ENCODE peak calls at places on chromosomes 7 and 10, in seven cellular contexts. H is stimulated activated CD8-positive, alpha-beta memory T cell treated with anti-CD3 and anti-CD28 coated beads, Interleukin-2, amount 100 ng/mL, for 48 hours; C is M059J; Z is activated effector memory CD4-positive, alpha-beta T cell treated with anti-CD3 and anti-CD28 coated beads, Interleukin-2, amount 50 U/mL, for 16 hours; A is stimulated activated CD4-positive, alpha-beta T cell treated with anti-CD3 and anti-CD28 coated beads, Interleukin-2, amount 100 ng/mL, for 48 hours; G is epithelial cell of esophagus; E is activated CD4-positive, alpha-beta T cell treated with anti-CD3 and anti-CD28 coated beads, Interleukin-2, amount 50 U/mL, for 48 hours. Q is an unnamed sample.

GRCh38 chr7:1520574-1521234 is 9.8 kb upstream of the MAFK start:
- DNase-seq in H (no peak), C (peak), Z (no peak), A (no peak), G (peak), E (no peak), Q (peak)

GRCh38 chr7:91112902-91113321 is 151.3 kb upstream of the FZD1 start:
- DNase-seq in H (no peak), C (no peak), Z (no peak), A (no peak), G (peak), E (no peak), Q (no peak)

GRCh38 chr10:71006497-71006896 is 118.1 kb upstream of the PCBD1 start:
- DNase-seq in H (no peak), C (no peak), Z (no peak), A (no peak), G (no peak), E (no peak), Q (no peak)

GRCh38 chr10:123781324-123781900 is 110.2 kb downstream of the CPXM2 start:
- DNase-seq in H (no peak), C (no peak), Z (no peak), A (no peak), G (no peak), E (no peak), Q (no peak)

GRCh38 chr7:136911362-136911761 is 42.9 kb downstream of the CHRM2 start:
- DNase-seq in H (no peak), C (peak), Z (no peak), A (no peak), G (peak), E (no peak), Q (peak)

GRCh38 chr10:99908512-99908911 is 101.2 kb downstream of the DNMBP start:
- DNase-seq in H (no peak), C (peak), Z (no peak), A (no peak), G (peak), E (no peak), Q (no peak)

GRCh38 chr7:158283016-158283974 is 304.3 kb downstream of the PTPRN2 start:
- DNase-seq in H (no peak), C (no peak), Z (peak), A (no peak), G (no peak), E (no peak), Q (no peak)

GRCh38 chr7:94642838-94643653 is 12.9 kb downstream of the SGCE start:
- DNase-seq in H (no peak), C (peak), Z (no peak), A (no peak), G (peak), E (no peak), Q (no peak)

GRCh38 chr7:158247758-158248487 is 339.7 kb downstream of the PTPRN2 start:
- DNase-seq in H (no peak), C (no peak), Z (peak), A (no peak), G (no peak), E (no peak), Q (no peak)

GRCh38 chr10:83917519-83918506 is 221.5 kb upstream of the GHITM start:
- DNase-seq in H (peak), C (peak), Z (no peak), A (no peak), G (peak), E (peak), Q (no peak)

GRCh38 chr7:150580615-150580986 is 13.4 kb downstream of the GIMAP4 start:
- DNase-seq in H (no peak), C (no peak), Z (no peak), A (no peak), G (no peak), E (no peak), Q (no peak)

GRCh38 chr7:11985376-11985775 is 153.4 kb upstream of the THSD7A start:
- DNase-seq in H (no peak), C (peak), Z (no peak), A (no peak), G (no peak), E (no peak), Q (no peak)

GRCh38 chr7:158827411-158828342 is 1.6 kb downstream of the ESYT2 start:
- DNase-seq in H (no peak), C (peak), Z (no peak), A (no peak), G (peak), E (no peak), Q (no peak)

GRCh38 chr10:33095867-33096479 is 137.9 kb upstream of the ITGB1 start:
- DNase-seq in H (no peak), C (no peak), Z (no peak), A (no peak), G (no peak), E (no peak), Q (no peak)

Q was measured in Panc1.